ENCODE peak calls at places on chromosomes 7 and 10, in four cellular contexts. One of them, this sample, is unnamed.

GRCh38 chr10:84293574-84294016 is 34.8 kb upstream of the CCSER2 start:
- DNase-seq in spleen: no peak
- DNase-seq in NCI-H2107: no peak
- DNase-seq in H9: no peak
- DNase-seq in this sample: no peak

GRCh38 chr7:129667116-129667515 is 55.6 kb downstream of the NRF1 start:
- DNase-seq in H9: no peak
- DNase-seq in NCI-H2107: no peak
- DNase-seq in spleen: no peak
- DNase-seq in this sample: no peak

GRCh38 chr10:36191009-36191408 is 548.9 kb upstream of the FZD8 start:
- DNase-seq in H9: no peak
- DNase-seq in NCI-H2107: no peak
- DNase-seq in spleen: no peak
- DNase-seq in this sample: no peak

GRCh38 chr10:131167036-131167860 is 144.3 kb downstream of the TCERG1L start:
- DNase-seq in spleen: peak; percentile 58
- DNase-seq in H9: peak; percentile 16
- DNase-seq in NCI-H2107: no peak
- DNase-seq in this sample: no peak

GRCh38 chr7:155811560-155811894 is 736 bp downstream of the SHH start:
- DNase-seq in spleen: no peak
- DNase-seq in NCI-H2107: no peak
- DNase-seq in H9: no peak
- DNase-seq in this sample: no peak

GRCh38 chr7:27156508-27156898 is at the start of gene HOXA7:
- DNase-seq in H9: peak; percentile 80
- DNase-seq in NCI-H2107: no peak
- DNase-seq in spleen: peak; percentile 74
- DNase-seq in this sample: peak; percentile 38

GRCh38 chr10:34078798-34079470 is 736.2 kb downstream of the PARD3 start:
- DNase-seq in NCI-H2107: no peak
- DNase-seq in spleen: no peak
- DNase-seq in H9: no peak
- DNase-seq in this sample: no peak

GRCh38 chr10:18238875-18239485 is 98.8 kb downstream of the CACNB2 start:
- DNase-seq in spleen: no peak
- DNase-seq in NCI-H2107: no peak
- DNase-seq in H9: no peak
- DNase-seq in this sample: no peak

GRCh38 chr7:1175967-1176851 is 16.2 kb upstream of the ZFAND2A start:
- DNase-seq in spleen: peak; percentile 93
- DNase-seq in H9: peak; percentile 88
- DNase-seq in NCI-H2107: peak; percentile 83
- DNase-seq in this sample: no peak

This sample was measured in NCI-H1436 treated with DMSO at 0.1 percent for 48 hours.